ENCODE peak calls at places on chromosomes 12 and 14, in four cellular contexts. One of them, this sample, is unnamed.

GRCh38 chr12:10082057-10082874 is 16.5 kb downstream of the CLEC1A start:
- DNase-seq in CD4-positive, CD25-positive, alpha-beta regulatory T cell: no peak
- DNase-seq in AG04450: no peak
- DNase-seq in stimulated activated CD4-positive, alpha-beta T cell treated with anti-CD3 and anti-CD28 coated beads, TNF-alpha, amount 100 ng/mL, for 24 hours: no peak
- DNase-seq in this sample: no peak

GRCh38 chr12:68667286-68667685 is 19.5 kb upstream of the NUP107 start:
- DNase-seq in CD4-positive, CD25-positive, alpha-beta regulatory T cell: no peak
- DNase-seq in AG04450: no peak
- DNase-seq in stimulated activated CD4-positive, alpha-beta T cell treated with anti-CD3 and anti-CD28 coated beads, TNF-alpha, amount 100 ng/mL, for 24 hours: no peak
- DNase-seq in this sample: no peak

GRCh38 chr12:69290545-69291277 is 51.3 kb downstream of the CPSF6 start:
- DNase-seq in AG04450: peak
- DNase-seq in CD4-positive, CD25-positive, alpha-beta regulatory T cell: peak
- DNase-seq in stimulated activated CD4-positive, alpha-beta T cell treated with anti-CD3 and anti-CD28 coated beads, TNF-alpha, amount 100 ng/mL, for 24 hours: peak
- DNase-seq in this sample: peak

GRCh38 chr14:69606258-69606657 is 5.1 kb upstream of the SUSD6 start:
- DNase-seq in stimulated activated CD4-positive, alpha-beta T cell treated with anti-CD3 and anti-CD28 coated beads, TNF-alpha, amount 100 ng/mL, for 24 hours: no peak
- DNase-seq in AG04450: no peak
- DNase-seq in CD4-positive, CD25-positive, alpha-beta regulatory T cell: no peak
- DNase-seq in this sample: no peak

GRCh38 chr14:101823511-101824120 is 62.1 kb downstream of the PPP2R5C start:
- DNase-seq in stimulated activated CD4-positive, alpha-beta T cell treated with anti-CD3 and anti-CD28 coated beads, TNF-alpha, amount 100 ng/mL, for 24 hours: peak
- DNase-seq in CD4-positive, CD25-positive, alpha-beta regulatory T cell: peak
- DNase-seq in AG04450: no peak
- DNase-seq in this sample: no peak

GRCh38 chr12:113152835-113153814 is 3.6 kb downstream of the CFAP73 start:
- DNase-seq in stimulated activated CD4-positive, alpha-beta T cell treated with anti-CD3 and anti-CD28 coated beads, TNF-alpha, amount 100 ng/mL, for 24 hours: peak
- DNase-seq in AG04450: no peak
- DNase-seq in CD4-positive, CD25-positive, alpha-beta regulatory T cell: peak
- DNase-seq in this sample: peak

GRCh38 chr12:102050660-102051430 is 10.9 kb downstream of the WASHC3 start:
- DNase-seq in AG04450: no peak
- DNase-seq in stimulated activated CD4-positive, alpha-beta T cell treated with anti-CD3 and anti-CD28 coated beads, TNF-alpha, amount 100 ng/mL, for 24 hours: no peak
- DNase-seq in CD4-positive, CD25-positive, alpha-beta regulatory T cell: no peak
- DNase-seq in this sample: no peak

GRCh38 chr12:108701779-108702435 is 29.4 kb downstream of the CORO1C start:
- DNase-seq in stimulated activated CD4-positive, alpha-beta T cell treated with anti-CD3 and anti-CD28 coated beads, TNF-alpha, amount 100 ng/mL, for 24 hours: no peak
- DNase-seq in AG04450: no peak
- DNase-seq in CD4-positive, CD25-positive, alpha-beta regulatory T cell: no peak
- DNase-seq in this sample: no peak

GRCh38 chr12:47770086-47770726 is 2.8 kb upstream of the SLC48A1 start:
- DNase-seq in AG04450: no peak
- DNase-seq in CD4-positive, CD25-positive, alpha-beta regulatory T cell: no peak
- DNase-seq in stimulated activated CD4-positive, alpha-beta T cell treated with anti-CD3 and anti-CD28 coated beads, TNF-alpha, amount 100 ng/mL, for 24 hours: no peak
- DNase-seq in this sample: no peak

GRCh38 chr14:61219673-61220072 is 61.5 kb downstream of the TMEM30B start:
- DNase-seq in CD4-positive, CD25-positive, alpha-beta regulatory T cell: no peak
- DNase-seq in stimulated activated CD4-positive, alpha-beta T cell treated with anti-CD3 and anti-CD28 coated beads, TNF-alpha, amount 100 ng/mL, for 24 hours: no peak
- DNase-seq in AG04450: no peak
- DNase-seq in this sample: no peak

GRCh38 chr14:82313889-82314288 is 780.2 kb upstream of the SEL1L start:
- DNase-seq in CD4-positive, CD25-positive, alpha-beta regulatory T cell: no peak
- DNase-seq in stimulated activated CD4-positive, alpha-beta T cell treated with anti-CD3 and anti-CD28 coated beads, TNF-alpha, amount 100 ng/mL, for 24 hours: no peak
- DNase-seq in AG04450: no peak
- DNase-seq in this sample: no peak

GRCh38 chr14:55711171-55711811 is 131.3 kb downstream of the KTN1 start:
- DNase-seq in CD4-positive, CD25-positive, alpha-beta regulatory T cell: no peak
- DNase-seq in AG04450: no peak
- DNase-seq in stimulated activated CD4-positive, alpha-beta T cell treated with anti-CD3 and anti-CD28 coated beads, TNF-alpha, amount 100 ng/mL, for 24 hours: no peak
- DNase-seq in this sample: no peak

GRCh38 chr14:53144244-53144643 is 8.9 kb downstream of the DDHD1 start:
- DNase-seq in CD4-positive, CD25-positive, alpha-beta regulatory T cell: no peak
- DNase-seq in AG04450: no peak
- DNase-seq in stimulated activated CD4-positive, alpha-beta T cell treated with anti-CD3 and anti-CD28 coated beads, TNF-alpha, amount 100 ng/mL, for 24 hours: no peak
- DNase-seq in this sample: no peak

GRCh38 chr14:89427426-89428162 is 10.6 kb upstream of the FOXN3 start:
- DNase-seq in AG04450: no peak
- DNase-seq in stimulated activated CD4-positive, alpha-beta T cell treated with anti-CD3 and anti-CD28 coated beads, TNF-alpha, amount 100 ng/mL, for 24 hours: no peak
- DNase-seq in CD4-positive, CD25-positive, alpha-beta regulatory T cell: no peak
- DNase-seq in this sample: no peak

GRCh38 chr14:103593577-103593976 is 30.8 kb downstream of the COA8 start:
- DNase-seq in AG04450: no peak
- DNase-seq in CD4-positive, CD25-positive, alpha-beta regulatory T cell: no peak
- DNase-seq in stimulated activated CD4-positive, alpha-beta T cell treated with anti-CD3 and anti-CD28 coated beads, TNF-alpha, amount 100 ng/mL, for 24 hours: no peak
- DNase-seq in this sample: peak

GRCh38 chr14:104880584-104881210 is 15.6 kb downstream of the CEP170B start:
- DNase-seq in CD4-positive, CD25-positive, alpha-beta regulatory T cell: no peak
- DNase-seq in stimulated activated CD4-positive, alpha-beta T cell treated with anti-CD3 and anti-CD28 coated beads, TNF-alpha, amount 100 ng/mL, for 24 hours: no peak
- DNase-seq in AG04450: no peak
- DNase-seq in this sample: no peak

GRCh38 chr14:34103176-34103575 is 152.3 kb upstream of the EGLN3 start:
- DNase-seq in AG04450: no peak
- DNase-seq in CD4-positive, CD25-positive, alpha-beta regulatory T cell: no peak
- DNase-seq in stimulated activated CD4-positive, alpha-beta T cell treated with anti-CD3 and anti-CD28 coated beads, TNF-alpha, amount 100 ng/mL, for 24 hours: no peak
- DNase-seq in this sample: no peak

GRCh38 chr12:41552507-41553047 is 364.5 kb downstream of the PDZRN4 start:
- DNase-seq in AG04450: no peak
- DNase-seq in stimulated activated CD4-positive, alpha-beta T cell treated with anti-CD3 and anti-CD28 coated beads, TNF-alpha, amount 100 ng/mL, for 24 hours: no peak
- DNase-seq in CD4-positive, CD25-positive, alpha-beta regulatory T cell: no peak
- DNase-seq in this sample: no peak

GRCh38 chr12:6425588-6426531 is 18.9 kb upstream of the CD27 start:
- DNase-seq in stimulated activated CD4-positive, alpha-beta T cell treated with anti-CD3 and anti-CD28 coated beads, TNF-alpha, amount 100 ng/mL, for 24 hours: no peak
- DNase-seq in AG04450: no peak
- DNase-seq in CD4-positive, CD25-positive, alpha-beta regulatory T cell: no peak
- DNase-seq in this sample: peak

GRCh38 chr14:73209943-73210342 is 27.4 kb upstream of the PAPLN start:
- DNase-seq in AG04450: no peak
- DNase-seq in stimulated activated CD4-positive, alpha-beta T cell treated with anti-CD3 and anti-CD28 coated beads, TNF-alpha, amount 100 ng/mL, for 24 hours: no peak
- DNase-seq in CD4-positive, CD25-positive, alpha-beta regulatory T cell: no peak
- DNase-seq in this sample: no peak

GRCh38 chr14:71652368-71652767 is 279.9 kb upstream of the RGS6 start:
- DNase-seq in AG04450: no peak
- DNase-seq in CD4-positive, CD25-positive, alpha-beta regulatory T cell: no peak
- DNase-seq in stimulated activated CD4-positive, alpha-beta T cell treated with anti-CD3 and anti-CD28 coated beads, TNF-alpha, amount 100 ng/mL, for 24 hours: no peak
- DNase-seq in this sample: no peak

GRCh38 chr14:101632520-101632919 is 71.2 kb downstream of the DIO3 start:
- DNase-seq in AG04450: no peak
- DNase-seq in CD4-positive, CD25-positive, alpha-beta regulatory T cell: no peak
- DNase-seq in stimulated activated CD4-positive, alpha-beta T cell treated with anti-CD3 and anti-CD28 coated beads, TNF-alpha, amount 100 ng/mL, for 24 hours: no peak
- DNase-seq in this sample: no peak

GRCh38 chr12:49533331-49533730 is 5.5 kb upstream of the KCNH3 start:
- DNase-seq in AG04450: no peak
- DNase-seq in CD4-positive, CD25-positive, alpha-beta regulatory T cell: no peak
- DNase-seq in stimulated activated CD4-positive, alpha-beta T cell treated with anti-CD3 and anti-CD28 coated beads, TNF-alpha, amount 100 ng/mL, for 24 hours: no peak
- DNase-seq in this sample: no peak

GRCh38 chr12:64678835-64679234 is 68.5 kb downstream of the RASSF3 start:
- DNase-seq in AG04450: no peak
- DNase-seq in stimulated activated CD4-positive, alpha-beta T cell treated with anti-CD3 and anti-CD28 coated beads, TNF-alpha, amount 100 ng/mL, for 24 hours: no peak
- DNase-seq in CD4-positive, CD25-positive, alpha-beta regulatory T cell: no peak
- DNase-seq in this sample: no peak